ENCODE peak calls at places on chromosomes 12 and 14, in eight cellular contexts. One of them, this sample, is unnamed.

GRCh38 chr14:99910337-99911268 is 117.4 kb downstream of the EML1 start:
- DNase-seq in tibial nerve: no peak
- DNase-seq in GM12878: no peak
- DNase-seq in heart left ventricle: no peak
- DNase-seq in A549: peak; percentile 69
- DNase-seq in lower leg skin: no peak
- DNase-seq in sigmoid colon: no peak
- DNase-seq in gastrocnemius medialis: no peak
- DNase-seq in this sample: peak; percentile 59

GRCh38 chr14:68373847-68374582 is 418.9 kb downstream of the ZFP36L1 start:
- DNase-seq in A549: no peak
- DNase-seq in tibial nerve: no peak
- DNase-seq in sigmoid colon: no peak
- DNase-seq in gastrocnemius medialis: no peak
- DNase-seq in heart left ventricle: no peak
- DNase-seq in GM12878: no peak
- DNase-seq in lower leg skin: no peak
- DNase-seq in this sample: no peak

GRCh38 chr12:53325539-53326061 is 4.2 kb upstream of the AAAS start:
- DNase-seq in lower leg skin: no peak
- DNase-seq in gastrocnemius medialis: peak; percentile 13
- DNase-seq in tibial nerve: no peak
- DNase-seq in GM12878: no peak
- DNase-seq in A549: peak; percentile 39
- DNase-seq in heart left ventricle: no peak
- DNase-seq in sigmoid colon: peak; percentile 73
- DNase-seq in this sample: no peak

GRCh38 chr12:18861287-18861858 is 123.5 kb downstream of the CAPZA3 start:
- DNase-seq in tibial nerve: no peak
- DNase-seq in heart left ventricle: no peak
- DNase-seq in gastrocnemius medialis: no peak
- DNase-seq in sigmoid colon: no peak
- DNase-seq in A549: no peak
- DNase-seq in lower leg skin: no peak
- DNase-seq in GM12878: no peak
- DNase-seq in this sample: no peak

GRCh38 chr12:18375583-18375982 is 114.3 kb downstream of the PIK3C2G start:
- DNase-seq in lower leg skin: no peak
- DNase-seq in sigmoid colon: no peak
- DNase-seq in gastrocnemius medialis: no peak
- DNase-seq in heart left ventricle: no peak
- DNase-seq in tibial nerve: no peak
- DNase-seq in GM12878: no peak
- DNase-seq in A549: no peak
- DNase-seq in this sample: no peak

GRCh38 chr14:91415794-91416743 is 1.6 kb downstream of the CCDC88C start:
- DNase-seq in A549: no peak
- DNase-seq in gastrocnemius medialis: no peak
- DNase-seq in GM12878: peak; percentile 88
- DNase-seq in sigmoid colon: no peak
- DNase-seq in lower leg skin: no peak
- DNase-seq in tibial nerve: no peak
- DNase-seq in heart left ventricle: no peak
- DNase-seq in this sample: no peak

GRCh38 chr14:25015761-25016160 is 34.2 kb downstream of the STXBP6 start:
- DNase-seq in sigmoid colon: no peak
- DNase-seq in heart left ventricle: no peak
- DNase-seq in gastrocnemius medialis: no peak
- DNase-seq in GM12878: no peak
- DNase-seq in lower leg skin: no peak
- DNase-seq in A549: no peak
- DNase-seq in tibial nerve: no peak
- DNase-seq in this sample: no peak

GRCh38 chr12:53971129-53971528 is 1.8 kb upstream of the HOXC11 start:
- DNase-seq in heart left ventricle: no peak
- DNase-seq in gastrocnemius medialis: no peak
- DNase-seq in lower leg skin: no peak
- DNase-seq in GM12878: no peak
- DNase-seq in tibial nerve: no peak
- DNase-seq in sigmoid colon: no peak
- DNase-seq in A549: no peak
- DNase-seq in this sample: no peak

GRCh38 chr14:51283402-51283825 is 43.4 kb downstream of the TMX1 start:
- DNase-seq in heart left ventricle: no peak
- DNase-seq in tibial nerve: peak; percentile 24
- DNase-seq in gastrocnemius medialis: no peak
- DNase-seq in GM12878: no peak
- DNase-seq in A549: peak; percentile 78
- DNase-seq in sigmoid colon: no peak
- DNase-seq in lower leg skin: no peak
- DNase-seq in this sample: peak; percentile 30

GRCh38 chr12:101857043-101857558 is 20.3 kb upstream of the DRAM1 start:
- DNase-seq in GM12878: no peak
- DNase-seq in heart left ventricle: no peak
- DNase-seq in sigmoid colon: no peak
- DNase-seq in gastrocnemius medialis: no peak
- DNase-seq in lower leg skin: no peak
- DNase-seq in tibial nerve: peak; percentile 36
- DNase-seq in A549: no peak
- DNase-seq in this sample: no peak

GRCh38 chr14:69673578-69674305 is 62.3 kb downstream of the SUSD6 start:
- DNase-seq in A549: no peak
- DNase-seq in gastrocnemius medialis: no peak
- DNase-seq in lower leg skin: no peak
- DNase-seq in heart left ventricle: no peak
- DNase-seq in tibial nerve: no peak
- DNase-seq in GM12878: no peak
- DNase-seq in sigmoid colon: no peak
- DNase-seq in this sample: no peak

GRCh38 chr14:24695265-24696241 is 61.6 kb upstream of the GZMB start:
- DNase-seq in GM12878: peak; percentile 66
- DNase-seq in A549: no peak
- DNase-seq in sigmoid colon: no peak
- DNase-seq in lower leg skin: no peak
- DNase-seq in heart left ventricle: no peak
- DNase-seq in gastrocnemius medialis: no peak
- DNase-seq in tibial nerve: no peak
- DNase-seq in this sample: no peak

GRCh38 chr12:66500841-66501240 is 178.0 kb downstream of the GRIP1 start:
- DNase-seq in A549: no peak
- DNase-seq in sigmoid colon: no peak
- DNase-seq in tibial nerve: no peak
- DNase-seq in gastrocnemius medialis: no peak
- DNase-seq in lower leg skin: no peak
- DNase-seq in GM12878: peak; percentile 19
- DNase-seq in heart left ventricle: no peak
- DNase-seq in this sample: no peak

GRCh38 chr14:69170848-69171247 is 17.9 kb upstream of the DCAF5 start:
- DNase-seq in A549: no peak
- DNase-seq in tibial nerve: no peak
- DNase-seq in sigmoid colon: no peak
- DNase-seq in heart left ventricle: no peak
- DNase-seq in lower leg skin: no peak
- DNase-seq in gastrocnemius medialis: no peak
- DNase-seq in GM12878: no peak
- DNase-seq in this sample: no peak

GRCh38 chr12:75985566-75985965 is 46.0 kb downstream of the PHLDA1 start:
- DNase-seq in lower leg skin: no peak
- DNase-seq in tibial nerve: no peak
- DNase-seq in gastrocnemius medialis: no peak
- DNase-seq in A549: no peak
- DNase-seq in heart left ventricle: no peak
- DNase-seq in sigmoid colon: no peak
- DNase-seq in GM12878: no peak
- DNase-seq in this sample: no peak

GRCh38 chr12:94663077-94663476 is 12.7 kb upstream of the TMCC3 start:
- DNase-seq in sigmoid colon: no peak
- DNase-seq in tibial nerve: no peak
- DNase-seq in A549: no peak
- DNase-seq in heart left ventricle: no peak
- DNase-seq in gastrocnemius medialis: no peak
- DNase-seq in lower leg skin: no peak
- DNase-seq in GM12878: no peak
- DNase-seq in this sample: no peak

GRCh38 chr14:63345826-63346225 is 27.1 kb upstream of the GPHB5 start:
- DNase-seq in lower leg skin: no peak
- DNase-seq in heart left ventricle: no peak
- DNase-seq in sigmoid colon: no peak
- DNase-seq in GM12878: no peak
- DNase-seq in A549: no peak
- DNase-seq in tibial nerve: no peak
- DNase-seq in gastrocnemius medialis: no peak
- DNase-seq in this sample: no peak

GRCh38 chr12:55974308-55974724 is 438 bp downstream of the RAB5B start:
- DNase-seq in heart left ventricle: peak; percentile 52
- DNase-seq in A549: peak; percentile 60
- DNase-seq in sigmoid colon: peak; percentile 82
- DNase-seq in lower leg skin: no peak
- DNase-seq in gastrocnemius medialis: peak; percentile 14
- DNase-seq in tibial nerve: no peak
- DNase-seq in GM12878: no peak
- DNase-seq in this sample: peak; percentile 42
- TF ChIP-seq POLR2A in heart left ventricle: no peak
- TF ChIP-seq POLR2A in A549: no peak
- TF ChIP-seq POLR2A in sigmoid colon: no peak
- TF ChIP-seq POLR2A in lower leg skin: no peak
- TF ChIP-seq POLR2A in gastrocnemius medialis: no peak
- TF ChIP-seq POLR2A in tibial nerve: no peak
- TF ChIP-seq POLR2A in GM12878: no peak
- TF ChIP-seq POLR2A in this sample: no peak

GRCh38 chr14:89858084-89858483 is 96.4 kb downstream of the EFCAB11 start:
- DNase-seq in heart left ventricle: no peak
- DNase-seq in GM12878: no peak
- DNase-seq in A549: no peak
- DNase-seq in gastrocnemius medialis: no peak
- DNase-seq in sigmoid colon: no peak
- DNase-seq in lower leg skin: no peak
- DNase-seq in tibial nerve: no peak
- DNase-seq in this sample: no peak

GRCh38 chr14:89853976-89854693 is 100.4 kb downstream of the EFCAB11 start:
- DNase-seq in GM12878: no peak
- DNase-seq in lower leg skin: no peak
- DNase-seq in heart left ventricle: no peak
- DNase-seq in A549: no peak
- DNase-seq in sigmoid colon: no peak
- DNase-seq in gastrocnemius medialis: no peak
- DNase-seq in tibial nerve: no peak
- DNase-seq in this sample: no peak

GRCh38 chr14:89856871-89857345 is 97.6 kb downstream of the EFCAB11 start:
- DNase-seq in heart left ventricle: no peak
- DNase-seq in tibial nerve: no peak
- DNase-seq in sigmoid colon: no peak
- DNase-seq in gastrocnemius medialis: no peak
- DNase-seq in lower leg skin: no peak
- DNase-seq in A549: no peak
- DNase-seq in GM12878: no peak
- DNase-seq in this sample: no peak

GRCh38 chr14:89851031-89851430 is 103.5 kb downstream of the EFCAB11 start:
- DNase-seq in heart left ventricle: no peak
- DNase-seq in sigmoid colon: no peak
- DNase-seq in gastrocnemius medialis: no peak
- DNase-seq in tibial nerve: no peak
- DNase-seq in A549: no peak
- DNase-seq in lower leg skin: no peak
- DNase-seq in GM12878: no peak
- DNase-seq in this sample: no peak

DNA sequence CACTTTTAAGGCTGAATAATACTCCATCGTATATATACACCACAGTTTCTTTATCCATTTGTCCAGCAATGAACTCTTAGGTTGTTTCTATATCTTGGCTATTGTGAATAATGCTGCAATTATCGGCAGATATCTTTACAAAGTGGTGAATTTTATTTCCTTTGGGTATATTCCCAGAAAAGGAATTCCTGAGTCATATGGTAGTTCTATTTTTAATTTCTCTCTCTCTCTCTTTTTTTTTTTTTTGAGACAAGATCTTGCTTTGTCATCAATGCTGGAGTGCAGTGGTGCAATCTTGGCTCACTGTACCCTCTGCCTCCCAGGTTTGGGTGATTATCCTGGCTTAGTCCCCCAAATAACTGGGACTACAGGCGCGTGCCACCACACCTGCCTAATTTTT is 98.6 kb downstream of the EFCAB11 start:
- DNase-seq in lower leg skin: no peak
- DNase-seq in sigmoid colon: no peak
- DNase-seq in A549: no peak
- DNase-seq in tibial nerve: no peak
- DNase-seq in heart left ventricle: no peak
- DNase-seq in GM12878: no peak
- DNase-seq in gastrocnemius medialis: no peak
- DNase-seq in this sample: no peak
- TF ChIP-seq POLR2A in lower leg skin: no peak
- TF ChIP-seq POLR2A in sigmoid colon: no peak
- TF ChIP-seq POLR2A in A549: no peak
- TF ChIP-seq POLR2A in tibial nerve: no peak
- TF ChIP-seq POLR2A in heart left ventricle: no peak
- TF ChIP-seq POLR2A in GM12878: no peak
- TF ChIP-seq POLR2A in gastrocnemius medialis: no peak
- TF ChIP-seq POLR2A in this sample: no peak

GRCh38 chr12:133181238-133181959 is at the start of gene ZNF268:
- DNase-seq in sigmoid colon: peak; percentile 94
- DNase-seq in heart left ventricle: peak; percentile 92
- DNase-seq in GM12878: peak; percentile 61
- DNase-seq in tibial nerve: peak; percentile 93
- DNase-seq in A549: peak; percentile 80
- DNase-seq in gastrocnemius medialis: peak; percentile 68
- DNase-seq in lower leg skin: peak; percentile 84
- DNase-seq in this sample: peak; percentile 85
- TF ChIP-seq POLR2A in sigmoid colon: no peak
- TF ChIP-seq POLR2A in heart left ventricle: peak; percentile 49
- TF ChIP-seq POLR2A in GM12878: peak; percentile 89
- TF ChIP-seq POLR2A in tibial nerve: no peak
- TF ChIP-seq POLR2A in A549: peak; percentile 55
- TF ChIP-seq POLR2A in gastrocnemius medialis: no peak
- TF ChIP-seq POLR2A in lower leg skin: no peak
- TF ChIP-seq POLR2A in this sample: peak; percentile 34

GRCh38 chr14:23557946-23558345 is 1.9 kb downstream of the THTPA start:
- DNase-seq in GM12878: no peak
- DNase-seq in A549: no peak
- DNase-seq in sigmoid colon: no peak
- DNase-seq in gastrocnemius medialis: no peak
- DNase-seq in heart left ventricle: no peak
- DNase-seq in lower leg skin: no peak
- DNase-seq in tibial nerve: no peak
- DNase-seq in this sample: no peak

GRCh38 chr14:23557521-23557920 is 1.4 kb downstream of the THTPA start:
- DNase-seq in A549: no peak
- DNase-seq in tibial nerve: no peak
- DNase-seq in lower leg skin: no peak
- DNase-seq in gastrocnemius medialis: no peak
- DNase-seq in GM12878: no peak
- DNase-seq in heart left ventricle: no peak
- DNase-seq in sigmoid colon: no peak
- DNase-seq in this sample: no peak

GRCh38 chr14:23556700-23557440 is 799 bp downstream of the THTPA start:
- DNase-seq in GM12878: no peak
- DNase-seq in gastrocnemius medialis: no peak
- DNase-seq in A549: no peak
- DNase-seq in tibial nerve: no peak
- DNase-seq in sigmoid colon: no peak
- DNase-seq in heart left ventricle: no peak
- DNase-seq in lower leg skin: no peak
- DNase-seq in this sample: no peak

GRCh38 chr14:23555533-23555881 is 564 bp upstream of the THTPA start:
- DNase-seq in heart left ventricle: no peak
- DNase-seq in sigmoid colon: no peak
- DNase-seq in GM12878: no peak
- DNase-seq in A549: no peak
- DNase-seq in tibial nerve: no peak
- DNase-seq in lower leg skin: no peak
- DNase-seq in gastrocnemius medialis: no peak
- DNase-seq in this sample: no peak

GRCh38 chr14:23555882-23556699 is at the start of gene THTPA:
- DNase-seq in gastrocnemius medialis: peak; percentile 81
- DNase-seq in tibial nerve: peak; percentile 90
- DNase-seq in GM12878: peak; percentile 72
- DNase-seq in heart left ventricle: peak; percentile 93
- DNase-seq in sigmoid colon: peak; percentile 95
- DNase-seq in A549: peak; percentile 95
- DNase-seq in lower leg skin: peak; percentile 90
- DNase-seq in this sample: peak; percentile 84
- TF ChIP-seq POLR2A in gastrocnemius medialis: peak; percentile 17
- TF ChIP-seq POLR2A in tibial nerve: no peak
- TF ChIP-seq POLR2A in GM12878: peak; percentile 98
- TF ChIP-seq POLR2A in heart left ventricle: peak; percentile 52
- TF ChIP-seq POLR2A in sigmoid colon: no peak
- TF ChIP-seq POLR2A in A549: peak; percentile 75
- TF ChIP-seq POLR2A in lower leg skin: no peak
- TF ChIP-seq POLR2A in this sample: peak; percentile 57

This sample was measured in H54.